ENCODE peak calls at places on chromosomes 1 and 21, in seven cellular contexts. One of them, this sample, is unnamed.

GRCh38 chr1:83102630-83103071 is 896.3 kb downstream of the TTLL7 start:
- DNase-seq in GM12864: no peak
- DNase-seq in hepatocyte: peak
- DNase-seq in stimulated activated CD4-positive, alpha-beta T cell treated with anti-CD3 and anti-CD28 coated beads, Interleukin-4, amount 100 ng/mL, for 1 hour: no peak
- DNase-seq in fibroblast of the conjunctiva: no peak
- DNase-seq in body of pancreas: no peak
- DNase-seq in ELF-1: peak
- DNase-seq in this sample: peak

GRCh38 chr1:177164380-177165068 is at the start of gene ASTN1:
- DNase-seq in body of pancreas: no peak
- DNase-seq in stimulated activated CD4-positive, alpha-beta T cell treated with anti-CD3 and anti-CD28 coated beads, Interleukin-4, amount 100 ng/mL, for 1 hour: no peak
- DNase-seq in ELF-1: peak
- DNase-seq in GM12864: no peak
- DNase-seq in hepatocyte: no peak
- DNase-seq in fibroblast of the conjunctiva: no peak
- DNase-seq in this sample: no peak

GRCh38 chr1:212284332-212284743 is 872 bp upstream of the PPP2R5A start:
- DNase-seq in body of pancreas: no peak
- DNase-seq in hepatocyte: no peak
- DNase-seq in GM12864: no peak
- DNase-seq in ELF-1: no peak
- DNase-seq in fibroblast of the conjunctiva: no peak
- DNase-seq in stimulated activated CD4-positive, alpha-beta T cell treated with anti-CD3 and anti-CD28 coated beads, Interleukin-4, amount 100 ng/mL, for 1 hour: no peak
- DNase-seq in this sample: no peak

GRCh38 chr21:42232176-42232825 is 13.4 kb downstream of the ABCG1 start:
- DNase-seq in fibroblast of the conjunctiva: no peak
- DNase-seq in hepatocyte: no peak
- DNase-seq in stimulated activated CD4-positive, alpha-beta T cell treated with anti-CD3 and anti-CD28 coated beads, Interleukin-4, amount 100 ng/mL, for 1 hour: no peak
- DNase-seq in GM12864: no peak
- DNase-seq in ELF-1: no peak
- DNase-seq in body of pancreas: no peak
- DNase-seq in this sample: peak

GRCh38 chr1:34681481-34682451 is 73.1 kb upstream of the GJB5 start:
- DNase-seq in fibroblast of the conjunctiva: peak
- DNase-seq in hepatocyte: peak
- DNase-seq in body of pancreas: peak
- DNase-seq in ELF-1: peak
- DNase-seq in GM12864: peak
- DNase-seq in stimulated activated CD4-positive, alpha-beta T cell treated with anti-CD3 and anti-CD28 coated beads, Interleukin-4, amount 100 ng/mL, for 1 hour: peak
- DNase-seq in this sample: no peak

GRCh38 chr1:114453361-114453784 is 57.6 kb downstream of the TRIM33 start:
- DNase-seq in GM12864: no peak
- DNase-seq in ELF-1: no peak
- DNase-seq in fibroblast of the conjunctiva: no peak
- DNase-seq in body of pancreas: no peak
- DNase-seq in hepatocyte: peak
- DNase-seq in stimulated activated CD4-positive, alpha-beta T cell treated with anti-CD3 and anti-CD28 coated beads, Interleukin-4, amount 100 ng/mL, for 1 hour: no peak
- DNase-seq in this sample: no peak

GRCh38 chr1:66422804-66423203 is 111.1 kb upstream of the SGIP1 start:
- DNase-seq in GM12864: no peak
- DNase-seq in hepatocyte: no peak
- DNase-seq in stimulated activated CD4-positive, alpha-beta T cell treated with anti-CD3 and anti-CD28 coated beads, Interleukin-4, amount 100 ng/mL, for 1 hour: no peak
- DNase-seq in ELF-1: no peak
- DNase-seq in fibroblast of the conjunctiva: no peak
- DNase-seq in body of pancreas: no peak
- DNase-seq in this sample: no peak

GRCh38 chr1:229848762-229849677 is 218.0 kb upstream of the GALNT2 start:
- DNase-seq in hepatocyte: peak
- DNase-seq in GM12864: no peak
- DNase-seq in body of pancreas: peak
- DNase-seq in stimulated activated CD4-positive, alpha-beta T cell treated with anti-CD3 and anti-CD28 coated beads, Interleukin-4, amount 100 ng/mL, for 1 hour: no peak
- DNase-seq in ELF-1: peak
- DNase-seq in fibroblast of the conjunctiva: no peak
- DNase-seq in this sample: peak

GRCh38 chr1:81443288-81443687 is 357.4 kb upstream of the ADGRL2 start:
- DNase-seq in hepatocyte: no peak
- DNase-seq in body of pancreas: no peak
- DNase-seq in ELF-1: no peak
- DNase-seq in stimulated activated CD4-positive, alpha-beta T cell treated with anti-CD3 and anti-CD28 coated beads, Interleukin-4, amount 100 ng/mL, for 1 hour: no peak
- DNase-seq in GM12864: no peak
- DNase-seq in fibroblast of the conjunctiva: no peak
- DNase-seq in this sample: no peak

GRCh38 chr1:236522937-236523703 is 662 bp upstream of the LGALS8 start:
- DNase-seq in body of pancreas: peak
- DNase-seq in fibroblast of the conjunctiva: no peak
- DNase-seq in stimulated activated CD4-positive, alpha-beta T cell treated with anti-CD3 and anti-CD28 coated beads, Interleukin-4, amount 100 ng/mL, for 1 hour: no peak
- DNase-seq in GM12864: no peak
- DNase-seq in ELF-1: peak
- DNase-seq in hepatocyte: peak
- DNase-seq in this sample: no peak

GRCh38 chr1:227214170-227214569 is 104.1 kb downstream of the CDC42BPA start:
- DNase-seq in fibroblast of the conjunctiva: no peak
- DNase-seq in body of pancreas: no peak
- DNase-seq in GM12864: no peak
- DNase-seq in hepatocyte: no peak
- DNase-seq in ELF-1: no peak
- DNase-seq in stimulated activated CD4-positive, alpha-beta T cell treated with anti-CD3 and anti-CD28 coated beads, Interleukin-4, amount 100 ng/mL, for 1 hour: no peak
- DNase-seq in this sample: peak

GRCh38 chr1:228918335-228918734 is 183.1 kb downstream of the RHOU start:
- DNase-seq in hepatocyte: no peak
- DNase-seq in body of pancreas: no peak
- DNase-seq in ELF-1: no peak
- DNase-seq in stimulated activated CD4-positive, alpha-beta T cell treated with anti-CD3 and anti-CD28 coated beads, Interleukin-4, amount 100 ng/mL, for 1 hour: no peak
- DNase-seq in fibroblast of the conjunctiva: no peak
- DNase-seq in GM12864: no peak
- DNase-seq in this sample: no peak

GRCh38 chr1:53949023-53949611 is 3.0 kb downstream of the LRRC42 start:
- DNase-seq in GM12864: no peak
- DNase-seq in fibroblast of the conjunctiva: peak
- DNase-seq in ELF-1: peak
- DNase-seq in body of pancreas: peak
- DNase-seq in hepatocyte: peak
- DNase-seq in stimulated activated CD4-positive, alpha-beta T cell treated with anti-CD3 and anti-CD28 coated beads, Interleukin-4, amount 100 ng/mL, for 1 hour: no peak
- DNase-seq in this sample: no peak

GRCh38 chr1:27891196-27891889 is 19.0 kb downstream of the THEMIS2 start:
- DNase-seq in stimulated activated CD4-positive, alpha-beta T cell treated with anti-CD3 and anti-CD28 coated beads, Interleukin-4, amount 100 ng/mL, for 1 hour: no peak
- DNase-seq in ELF-1: no peak
- DNase-seq in fibroblast of the conjunctiva: no peak
- DNase-seq in body of pancreas: no peak
- DNase-seq in GM12864: peak
- DNase-seq in hepatocyte: no peak
- DNase-seq in this sample: no peak

GRCh38 chr1:89454845-89455521 is 69.6 kb upstream of the LRRC8B start:
- DNase-seq in hepatocyte: peak
- DNase-seq in GM12864: peak
- DNase-seq in fibroblast of the conjunctiva: peak
- DNase-seq in body of pancreas: peak
- DNase-seq in ELF-1: no peak
- DNase-seq in stimulated activated CD4-positive, alpha-beta T cell treated with anti-CD3 and anti-CD28 coated beads, Interleukin-4, amount 100 ng/mL, for 1 hour: peak
- DNase-seq in this sample: peak

GRCh38 chr1:45769261-45769932 is 18.9 kb upstream of the IPP start:
- DNase-seq in hepatocyte: no peak
- DNase-seq in fibroblast of the conjunctiva: no peak
- DNase-seq in body of pancreas: no peak
- DNase-seq in GM12864: no peak
- DNase-seq in stimulated activated CD4-positive, alpha-beta T cell treated with anti-CD3 and anti-CD28 coated beads, Interleukin-4, amount 100 ng/mL, for 1 hour: no peak
- DNase-seq in ELF-1: peak
- DNase-seq in this sample: no peak

GRCh38 chr1:16207318-16208269 is 4.9 kb downstream of the ARHGEF19 start:
- DNase-seq in hepatocyte: peak
- DNase-seq in fibroblast of the conjunctiva: no peak
- DNase-seq in GM12864: no peak
- DNase-seq in ELF-1: peak
- DNase-seq in body of pancreas: peak
- DNase-seq in stimulated activated CD4-positive, alpha-beta T cell treated with anti-CD3 and anti-CD28 coated beads, Interleukin-4, amount 100 ng/mL, for 1 hour: no peak
- DNase-seq in this sample: no peak

GRCh38 chr1:183191833-183192232 is 5.8 kb downstream of the LAMC2 start:
- DNase-seq in ELF-1: no peak
- DNase-seq in stimulated activated CD4-positive, alpha-beta T cell treated with anti-CD3 and anti-CD28 coated beads, Interleukin-4, amount 100 ng/mL, for 1 hour: no peak
- DNase-seq in fibroblast of the conjunctiva: peak
- DNase-seq in GM12864: no peak
- DNase-seq in body of pancreas: no peak
- DNase-seq in hepatocyte: no peak
- DNase-seq in this sample: no peak

GRCh38 chr1:84810343-84810742 is 82.7 kb downstream of the LPAR3 start:
- DNase-seq in GM12864: no peak
- DNase-seq in stimulated activated CD4-positive, alpha-beta T cell treated with anti-CD3 and anti-CD28 coated beads, Interleukin-4, amount 100 ng/mL, for 1 hour: no peak
- DNase-seq in hepatocyte: no peak
- DNase-seq in fibroblast of the conjunctiva: no peak
- DNase-seq in ELF-1: no peak
- DNase-seq in body of pancreas: no peak
- DNase-seq in this sample: no peak

GRCh38 chr1:245365071-245365470 is 210.3 kb downstream of the KIF26B start:
- DNase-seq in ELF-1: peak
- DNase-seq in hepatocyte: no peak
- DNase-seq in body of pancreas: no peak
- DNase-seq in stimulated activated CD4-positive, alpha-beta T cell treated with anti-CD3 and anti-CD28 coated beads, Interleukin-4, amount 100 ng/mL, for 1 hour: no peak
- DNase-seq in GM12864: no peak
- DNase-seq in fibroblast of the conjunctiva: no peak
- DNase-seq in this sample: no peak

GRCh38 chr1:3060601-3061551 is 8.1 kb upstream of the PRDM16 start:
- DNase-seq in GM12864: no peak
- DNase-seq in stimulated activated CD4-positive, alpha-beta T cell treated with anti-CD3 and anti-CD28 coated beads, Interleukin-4, amount 100 ng/mL, for 1 hour: no peak
- DNase-seq in ELF-1: peak
- DNase-seq in body of pancreas: no peak
- DNase-seq in fibroblast of the conjunctiva: no peak
- DNase-seq in hepatocyte: peak
- DNase-seq in this sample: no peak

GRCh38 chr1:21254335-21254951 is 35.8 kb downstream of the ECE1 start:
- DNase-seq in fibroblast of the conjunctiva: peak
- DNase-seq in GM12864: no peak
- DNase-seq in body of pancreas: no peak
- DNase-seq in hepatocyte: peak
- DNase-seq in stimulated activated CD4-positive, alpha-beta T cell treated with anti-CD3 and anti-CD28 coated beads, Interleukin-4, amount 100 ng/mL, for 1 hour: no peak
- DNase-seq in ELF-1: no peak
- DNase-seq in this sample: no peak

GRCh38 chr1:235069577-235070563 is 58.8 kb downstream of the TOMM20 start:
- DNase-seq in stimulated activated CD4-positive, alpha-beta T cell treated with anti-CD3 and anti-CD28 coated beads, Interleukin-4, amount 100 ng/mL, for 1 hour: no peak
- DNase-seq in fibroblast of the conjunctiva: no peak
- DNase-seq in hepatocyte: peak
- DNase-seq in GM12864: no peak
- DNase-seq in ELF-1: no peak
- DNase-seq in body of pancreas: peak
- DNase-seq in this sample: peak

GRCh38 chr1:204673909-204674701 is 11.4 kb downstream of the LRRN2 start:
- DNase-seq in fibroblast of the conjunctiva: no peak
- DNase-seq in stimulated activated CD4-positive, alpha-beta T cell treated with anti-CD3 and anti-CD28 coated beads, Interleukin-4, amount 100 ng/mL, for 1 hour: no peak
- DNase-seq in GM12864: no peak
- DNase-seq in hepatocyte: no peak
- DNase-seq in body of pancreas: no peak
- DNase-seq in ELF-1: no peak
- DNase-seq in this sample: peak

GRCh38 chr1:167103236-167103894 is 9.5 kb downstream of the STYXL2 start:
- DNase-seq in stimulated activated CD4-positive, alpha-beta T cell treated with anti-CD3 and anti-CD28 coated beads, Interleukin-4, amount 100 ng/mL, for 1 hour: no peak
- DNase-seq in ELF-1: peak
- DNase-seq in fibroblast of the conjunctiva: no peak
- DNase-seq in body of pancreas: no peak
- DNase-seq in hepatocyte: no peak
- DNase-seq in GM12864: no peak
- DNase-seq in this sample: no peak

GRCh38 chr1:218546314-218546713 is 201.2 kb downstream of the TGFB2 start:
- DNase-seq in GM12864: no peak
- DNase-seq in stimulated activated CD4-positive, alpha-beta T cell treated with anti-CD3 and anti-CD28 coated beads, Interleukin-4, amount 100 ng/mL, for 1 hour: no peak
- DNase-seq in ELF-1: no peak
- DNase-seq in fibroblast of the conjunctiva: no peak
- DNase-seq in body of pancreas: no peak
- DNase-seq in hepatocyte: no peak
- DNase-seq in this sample: no peak

GRCh38 chr1:31587720-31588423 is 11.6 kb downstream of the TINAGL1 start:
- DNase-seq in body of pancreas: peak
- DNase-seq in hepatocyte: peak
- DNase-seq in GM12864: no peak
- DNase-seq in stimulated activated CD4-positive, alpha-beta T cell treated with anti-CD3 and anti-CD28 coated beads, Interleukin-4, amount 100 ng/mL, for 1 hour: peak
- DNase-seq in fibroblast of the conjunctiva: peak
- DNase-seq in ELF-1: peak
- DNase-seq in this sample: no peak

GRCh38 chr1:21262282-21263051 is 27.8 kb downstream of the ECE1 start:
- DNase-seq in stimulated activated CD4-positive, alpha-beta T cell treated with anti-CD3 and anti-CD28 coated beads, Interleukin-4, amount 100 ng/mL, for 1 hour: no peak
- DNase-seq in fibroblast of the conjunctiva: peak
- DNase-seq in ELF-1: peak
- DNase-seq in GM12864: no peak
- DNase-seq in body of pancreas: peak
- DNase-seq in hepatocyte: peak
- DNase-seq in this sample: no peak

GRCh38 chr1:47936916-47937551 is 60.2 kb downstream of the TRABD2B start:
- DNase-seq in fibroblast of the conjunctiva: no peak
- DNase-seq in hepatocyte: no peak
- DNase-seq in stimulated activated CD4-positive, alpha-beta T cell treated with anti-CD3 and anti-CD28 coated beads, Interleukin-4, amount 100 ng/mL, for 1 hour: no peak
- DNase-seq in ELF-1: no peak
- DNase-seq in GM12864: no peak
- DNase-seq in body of pancreas: no peak
- DNase-seq in this sample: no peak

GRCh38 chr21:16534408-16535099 is 804.8 kb downstream of the USP25 start:
- DNase-seq in ELF-1: no peak
- DNase-seq in body of pancreas: peak
- DNase-seq in stimulated activated CD4-positive, alpha-beta T cell treated with anti-CD3 and anti-CD28 coated beads, Interleukin-4, amount 100 ng/mL, for 1 hour: no peak
- DNase-seq in fibroblast of the conjunctiva: peak
- DNase-seq in hepatocyte: peak
- DNase-seq in GM12864: no peak
- DNase-seq in this sample: no peak

GRCh38 chr1:207219979-207220889 is 101.2 kb upstream of the CD55 start:
- DNase-seq in body of pancreas: no peak
- DNase-seq in stimulated activated CD4-positive, alpha-beta T cell treated with anti-CD3 and anti-CD28 coated beads, Interleukin-4, amount 100 ng/mL, for 1 hour: no peak
- DNase-seq in fibroblast of the conjunctiva: no peak
- DNase-seq in hepatocyte: no peak
- DNase-seq in GM12864: no peak
- DNase-seq in ELF-1: no peak
- DNase-seq in this sample: no peak

GRCh38 chr21:45818904-45819285 is 162.7 kb upstream of the COL6A1 start:
- DNase-seq in body of pancreas: no peak
- DNase-seq in fibroblast of the conjunctiva: peak
- DNase-seq in ELF-1: no peak
- DNase-seq in GM12864: peak
- DNase-seq in hepatocyte: peak
- DNase-seq in stimulated activated CD4-positive, alpha-beta T cell treated with anti-CD3 and anti-CD28 coated beads, Interleukin-4, amount 100 ng/mL, for 1 hour: peak
- DNase-seq in this sample: no peak

GRCh38 chr1:844472-845026 is 79.2 kb upstream of the SAMD11 start:
- DNase-seq in ELF-1: no peak
- DNase-seq in stimulated activated CD4-positive, alpha-beta T cell treated with anti-CD3 and anti-CD28 coated beads, Interleukin-4, amount 100 ng/mL, for 1 hour: peak
- DNase-seq in GM12864: no peak
- DNase-seq in body of pancreas: no peak
- DNase-seq in hepatocyte: no peak
- DNase-seq in fibroblast of the conjunctiva: no peak
- DNase-seq in this sample: no peak